ENCODE peak calls at places on chromosomes 13 and 19, in four cellular contexts. O is iPS-NIHi11, L is AG10803, K is fibroblast of gingiva. C is an unnamed sample.

GRCh38 chr13:49308104-49308875 is 60.6 kb downstream of the CDADC1 start:
- DNase-seq in O (no peak), L (peak), K (peak), C (no peak)

GRCh38 chr19:49127674-49128544 is 8.6 kb downstream of the PPFIA3 start:
- DNase-seq in O (peak), L (peak), K (peak), C (peak)

GRCh38 chr13:34425307-34425949 is 516.6 kb upstream of the NBEA start:
- DNase-seq in O (no peak), L (no peak), K (no peak), C (peak)

GRCh38 chr19:709965-710714 is 1.4 kb downstream of the PALM start:
- DNase-seq in O (no peak), L (no peak), K (no peak), C (no peak)

GRCh38 chr19:29978139-29978538 is 36.1 kb downstream of the URI1 start:
- DNase-seq in O (no peak), L (no peak), K (no peak), C (no peak)

GRCh38 chr13:51728972-51729371 is 75.0 kb downstream of the DHRS12 start:
- DNase-seq in O (no peak), L (peak), K (peak), C (peak)

GRCh38 chr19:32809254-32809653 is 60.3 kb downstream of the SLC7A9 start:
- DNase-seq in O (no peak), L (no peak), K (no peak), C (no peak)

GRCh38 chr13:28329395-28330158 is 165.4 kb downstream of the FLT1 start:
- DNase-seq in O (no peak), L (peak), K (peak), C (no peak)

GRCh38 chr19:56837004-56837403 is 3.5 kb downstream of the PEG3 start:
- DNase-seq in O (no peak), L (no peak), K (no peak), C (no peak)

GRCh38 chr13:78587395-78587794 is 16.0 kb downstream of the POU4F1 start:
- DNase-seq in O (no peak), L (no peak), K (no peak), C (no peak)

GRCh38 chr19:51751655-51752054 is at the start of gene FPR1:
- DNase-seq in O (no peak), L (peak), K (peak), C (no peak)

GRCh38 chr19:29966594-29967249 is 24.7 kb downstream of the URI1 start:
- DNase-seq in O (no peak), L (peak), K (peak), C (peak)

GRCh38 chr13:21435710-21436151 is 23.4 kb downstream of the ZDHHC20 start:
- DNase-seq in O (peak), L (peak), K (peak), C (no peak)

GRCh38 chr19:14786421-14786851 is 8.1 kb upstream of the ADGRE2 start:
- DNase-seq in O (peak), L (no peak), K (no peak), C (peak)

GRCh38 chr13:75869981-75870380 is 233.9 kb downstream of the LMO7 start:
- DNase-seq in O (no peak), L (no peak), K (no peak), C (no peak)

GRCh38 chr13:67568205-67568604 is 338.1 kb upstream of the PCDH9 start:
- DNase-seq in O (no peak), L (no peak), K (no peak), C (no peak)

GRCh38 chr19:33487901-33488817 is 33.4 kb downstream of the PEPD start:
- DNase-seq in O (no peak), L (no peak), K (no peak), C (no peak)